ENCODE peak calls at places on chromosome 13, in five cellular contexts. C is NCI-H2227 treated with DMSO at 0.1 percent for 48 hours; M is HS-27A; L is ELR; W is activated CD4-positive, alpha-beta T cell treated with anti-CD3 and anti-CD28 coated beads for 48 hours. V is an unnamed sample.
A peak's percentile ranks its signal among the peaks of the same experiment; 100 is the strongest.

GRCh38 chr13:47117268-47117667 is 220.4 kb upstream of the HTR2A start:
- DNase-seq in C (no peak), M (no peak), L (peak; percentile 80), W (no peak), V (no peak)

GRCh38 chr13:107365466-107366215 is 797.7 kb upstream of the ARGLU1 start:
- DNase-seq in C (no peak), M (no peak), L (peak; percentile 3), W (no peak), V (no peak)

GRCh38 chr13:78147905-78148304 is 229.3 kb upstream of the EDNRB start:
- DNase-seq in C (no peak), M (peak; percentile 9), L (peak; percentile 91), W (no peak), V (no peak)

GRCh38 chr13:75415720-75416119 is 66.2 kb downstream of the TBC1D4 start:
- DNase-seq in C (no peak), M (peak; percentile 31), L (peak; percentile 66), W (no peak), V (no peak)

GRCh38 chr13:112124100-112124499 is 57.2 kb downstream of the SOX1 start:
- DNase-seq in C (no peak), M (no peak), L (no peak), W (no peak), V (no peak)

GRCh38 chr13:36674337-36675212 is 755 bp downstream of the SERTM1 start:
- DNase-seq in C (no peak), M (no peak), L (no peak), W (no peak), V (peak; percentile 19)

GRCh38 chr13:37833411-37833810 is 36.2 kb downstream of the TRPC4 start:
- DNase-seq in C (no peak), M (no peak), L (no peak), W (no peak), V (no peak)

GRCh38 chr13:57629391-57629804 is 2.1 kb upstream of the PCDH17 start:
- DNase-seq in C (no peak), M (no peak), L (no peak), W (peak; percentile 2), V (peak; percentile 25)

GRCh38 chr13:99339230-99339721 is 32.1 kb upstream of the GPR183 start:
- DNase-seq in C (no peak), M (no peak), L (no peak), W (no peak), V (no peak)

GRCh38 chr13:113813070-113813748 is 50.7 kb downstream of the GAS6 start:
- DNase-seq in C (no peak), M (no peak), L (no peak), W (no peak), V (no peak)

GRCh38 chr13:58051807-58052375 is 420.3 kb downstream of the PCDH17 start:
- DNase-seq in C (no peak), M (no peak), L (no peak), W (no peak), V (peak; percentile 1)

GRCh38 chr13:108270442-108270841 is 924 bp downstream of the TNFSF13B start:
- DNase-seq in C (no peak), M (no peak), L (no peak), W (no peak), V (no peak)

GRCh38 chr13:51584731-51585191 is 499 bp downstream of the WDFY2 start:
- DNase-seq in C (peak; percentile 40), M (no peak), L (peak; percentile 71), W (peak; percentile 74), V (peak; percentile 64)

GRCh38 chr13:40063743-40064142 is 408.3 kb downstream of the COG6 start:
- DNase-seq in C (no peak), M (no peak), L (no peak), W (no peak), V (no peak)

GRCh38 chr13:59452189-59452588 is 711.5 kb downstream of the DIAPH3 start:
- DNase-seq in C (peak; percentile 20), M (no peak), L (no peak), W (no peak), V (no peak)

GRCh38 chr13:79382545-79383275 is 23.3 kb downstream of the RBM26 start:
- DNase-seq in C (no peak), M (no peak), L (no peak), W (no peak), V (no peak)

V was measured in H7.